ENCODE peak calls at places on chromosome 20, in five cellular contexts. One of them, this sample, is unnamed.

GRCh38 chr20:53122853-53123252 is 150.7 kb downstream of the TSHZ2 start:
- DNase-seq in fibroblast of the aortic adventitia: no peak
- DNase-seq in foreskin fibroblast: no peak
- DNase-seq in PC-3: no peak
- DNase-seq in bronchial epithelial cell: no peak
- DNase-seq in this sample: no peak

GRCh38 chr20:8176276-8176675 is 44.2 kb downstream of the PLCB1 start:
- DNase-seq in fibroblast of the aortic adventitia: no peak
- DNase-seq in bronchial epithelial cell: no peak
- DNase-seq in foreskin fibroblast: no peak
- DNase-seq in PC-3: no peak
- DNase-seq in this sample: no peak

GRCh38 chr20:435558-435957 is 26.8 kb downstream of the TBC1D20 start:
- DNase-seq in bronchial epithelial cell: no peak
- DNase-seq in fibroblast of the aortic adventitia: no peak
- DNase-seq in PC-3: no peak
- DNase-seq in foreskin fibroblast: no peak
- DNase-seq in this sample: no peak

GRCh38 chr20:38091447-38092216 is 58.1 kb downstream of the RPRD1B start:
- DNase-seq in fibroblast of the aortic adventitia: no peak
- DNase-seq in bronchial epithelial cell: no peak
- DNase-seq in foreskin fibroblast: no peak
- DNase-seq in PC-3: no peak
- DNase-seq in this sample: no peak

GRCh38 chr20:61621381-61621780 is 369.3 kb downstream of the CDH4 start:
- DNase-seq in bronchial epithelial cell: no peak
- DNase-seq in PC-3: no peak
- DNase-seq in fibroblast of the aortic adventitia: no peak
- DNase-seq in foreskin fibroblast: no peak
- DNase-seq in this sample: no peak

GRCh38 chr20:60812561-60812960 is 439.5 kb upstream of the CDH4 start:
- DNase-seq in bronchial epithelial cell: no peak
- DNase-seq in fibroblast of the aortic adventitia: no peak
- DNase-seq in foreskin fibroblast: no peak
- DNase-seq in PC-3: no peak
- DNase-seq in this sample: no peak

GRCh38 chr20:58246346-58246745 is 17.9 kb upstream of the ANKRD60 start:
- DNase-seq in PC-3: peak
- DNase-seq in fibroblast of the aortic adventitia: peak
- DNase-seq in foreskin fibroblast: no peak
- DNase-seq in bronchial epithelial cell: peak
- DNase-seq in this sample: no peak

GRCh38 chr20:3000852-3001523 is 42.4 kb upstream of the GNRH2 start:
- DNase-seq in bronchial epithelial cell: peak
- DNase-seq in PC-3: peak
- DNase-seq in fibroblast of the aortic adventitia: peak
- DNase-seq in foreskin fibroblast: peak
- DNase-seq in this sample: peak

GRCh38 chr20:49794336-49795124 is 18.1 kb upstream of the SLC9A8 start:
- DNase-seq in fibroblast of the aortic adventitia: no peak
- DNase-seq in bronchial epithelial cell: peak
- DNase-seq in foreskin fibroblast: no peak
- DNase-seq in PC-3: no peak
- DNase-seq in this sample: no peak

GRCh38 chr20:4656491-4656890 is 65.2 kb upstream of the PRND start:
- DNase-seq in bronchial epithelial cell: no peak
- DNase-seq in fibroblast of the aortic adventitia: peak
- DNase-seq in foreskin fibroblast: no peak
- DNase-seq in PC-3: no peak
- DNase-seq in this sample: no peak

GRCh38 chr20:62019144-62019805 is 46.4 kb downstream of the TAF4 start:
- DNase-seq in foreskin fibroblast: no peak
- DNase-seq in fibroblast of the aortic adventitia: no peak
- DNase-seq in PC-3: no peak
- DNase-seq in bronchial epithelial cell: no peak
- DNase-seq in this sample: no peak

GRCh38 chr20:2093200-2093781 is 8.3 kb upstream of the STK35 start:
- DNase-seq in foreskin fibroblast: no peak
- DNase-seq in bronchial epithelial cell: peak
- DNase-seq in fibroblast of the aortic adventitia: no peak
- DNase-seq in PC-3: peak
- DNase-seq in this sample: no peak

GRCh38 chr20:31517373-31517772 is 3.1 kb downstream of the HM13 start:
- DNase-seq in bronchial epithelial cell: peak
- DNase-seq in PC-3: peak
- DNase-seq in fibroblast of the aortic adventitia: peak
- DNase-seq in foreskin fibroblast: peak
- DNase-seq in this sample: peak

GRCh38 chr20:37494796-37495195 is 26.3 kb upstream of the NNAT start:
- DNase-seq in bronchial epithelial cell: no peak
- DNase-seq in PC-3: no peak
- DNase-seq in foreskin fibroblast: no peak
- DNase-seq in fibroblast of the aortic adventitia: no peak
- DNase-seq in this sample: no peak

GRCh38 chr20:56155625-56156024 is 92.9 kb upstream of the MC3R start:
- DNase-seq in fibroblast of the aortic adventitia: no peak
- DNase-seq in PC-3: no peak
- DNase-seq in foreskin fibroblast: no peak
- DNase-seq in bronchial epithelial cell: no peak
- DNase-seq in this sample: no peak

GRCh38 chr20:58712116-58712822 is 19.7 kb downstream of the NPEPL1 start:
- DNase-seq in fibroblast of the aortic adventitia: no peak
- DNase-seq in foreskin fibroblast: no peak
- DNase-seq in PC-3: no peak
- DNase-seq in bronchial epithelial cell: no peak
- DNase-seq in this sample: no peak

GRCh38 chr20:35226775-35227681 is 538 bp downstream of the MMP24 start:
- DNase-seq in bronchial epithelial cell: peak
- DNase-seq in PC-3: peak
- DNase-seq in foreskin fibroblast: no peak
- DNase-seq in fibroblast of the aortic adventitia: peak
- DNase-seq in this sample: no peak

GRCh38 chr20:38601216-38602184 is at the start of gene ARHGAP40:
- DNase-seq in foreskin fibroblast: no peak
- DNase-seq in bronchial epithelial cell: peak
- DNase-seq in fibroblast of the aortic adventitia: no peak
- DNase-seq in PC-3: no peak
- DNase-seq in this sample: no peak

GRCh38 chr20:16049478-16050093 is 523.7 kb downstream of the KIF16B start:
- DNase-seq in bronchial epithelial cell: no peak
- DNase-seq in fibroblast of the aortic adventitia: no peak
- DNase-seq in PC-3: no peak
- DNase-seq in foreskin fibroblast: no peak
- DNase-seq in this sample: no peak

GRCh38 chr20:49701313-49701731 is 12.4 kb downstream of the B4GALT5 start:
- DNase-seq in fibroblast of the aortic adventitia: peak
- DNase-seq in bronchial epithelial cell: peak
- DNase-seq in foreskin fibroblast: peak
- DNase-seq in PC-3: peak
- DNase-seq in this sample: no peak

GRCh38 chr20:48878849-48879248 is 42.7 kb upstream of the ARFGEF2 start:
- DNase-seq in bronchial epithelial cell: no peak
- DNase-seq in PC-3: no peak
- DNase-seq in foreskin fibroblast: no peak
- DNase-seq in fibroblast of the aortic adventitia: no peak
- DNase-seq in this sample: no peak

GRCh38 chr20:25058051-25058796 is at the start of gene ACSS1:
- DNase-seq in foreskin fibroblast: peak
- DNase-seq in fibroblast of the aortic adventitia: peak
- DNase-seq in PC-3: peak
- DNase-seq in bronchial epithelial cell: no peak
- DNase-seq in this sample: no peak
- H3K4me3 ChIP-seq in foreskin fibroblast: peak
- H3K4me3 ChIP-seq in fibroblast of the aortic adventitia: peak
- H3K4me3 ChIP-seq in PC-3: peak
- H3K4me3 ChIP-seq in bronchial epithelial cell: peak
- H3K4me3 ChIP-seq in this sample: peak

GRCh38 chr20:23029324-23029723 is 5.8 kb upstream of the SSTR4 start:
- DNase-seq in foreskin fibroblast: no peak
- DNase-seq in fibroblast of the aortic adventitia: no peak
- DNase-seq in PC-3: no peak
- DNase-seq in bronchial epithelial cell: no peak
- DNase-seq in this sample: no peak

GRCh38 chr20:23032679-23033078 is 2.4 kb upstream of the SSTR4 start:
- DNase-seq in foreskin fibroblast: no peak
- DNase-seq in fibroblast of the aortic adventitia: no peak
- DNase-seq in PC-3: no peak
- DNase-seq in bronchial epithelial cell: no peak
- DNase-seq in this sample: no peak

GRCh38 chr20:23033918-23034317 is 1.2 kb upstream of the SSTR4 start:
- DNase-seq in PC-3: no peak
- DNase-seq in foreskin fibroblast: no peak
- DNase-seq in fibroblast of the aortic adventitia: no peak
- DNase-seq in bronchial epithelial cell: no peak
- DNase-seq in this sample: no peak

GRCh38 chr20:23031346-23031745 is 3.8 kb upstream of the SSTR4 start:
- DNase-seq in bronchial epithelial cell: no peak
- DNase-seq in foreskin fibroblast: no peak
- DNase-seq in fibroblast of the aortic adventitia: no peak
- DNase-seq in PC-3: no peak
- DNase-seq in this sample: no peak

GRCh38 chr20:23032056-23032455 is 3.1 kb upstream of the SSTR4 start:
- DNase-seq in bronchial epithelial cell: no peak
- DNase-seq in foreskin fibroblast: no peak
- DNase-seq in PC-3: no peak
- DNase-seq in fibroblast of the aortic adventitia: no peak
- DNase-seq in this sample: no peak
- H3K4me3 ChIP-seq in bronchial epithelial cell: no peak
- H3K4me3 ChIP-seq in foreskin fibroblast: no peak
- H3K4me3 ChIP-seq in PC-3: no peak
- H3K4me3 ChIP-seq in fibroblast of the aortic adventitia: no peak
- H3K4me3 ChIP-seq in this sample: no peak

GRCh38 chr20:63026582-63027424 is 20.0 kb upstream of the BHLHE23 start:
- DNase-seq in PC-3: no peak
- DNase-seq in bronchial epithelial cell: no peak
- DNase-seq in foreskin fibroblast: no peak
- DNase-seq in fibroblast of the aortic adventitia: no peak
- DNase-seq in this sample: no peak
- H3K4me3 ChIP-seq in PC-3: no peak
- H3K4me3 ChIP-seq in bronchial epithelial cell: no peak
- H3K4me3 ChIP-seq in foreskin fibroblast: no peak
- H3K4me3 ChIP-seq in fibroblast of the aortic adventitia: no peak
- H3K4me3 ChIP-seq in this sample: no peak

GRCh38 chr20:19917110-19917509 is 100.1 kb upstream of the NAA20 start:
- DNase-seq in fibroblast of the aortic adventitia: no peak
- DNase-seq in foreskin fibroblast: no peak
- DNase-seq in bronchial epithelial cell: no peak
- DNase-seq in PC-3: no peak
- DNase-seq in this sample: no peak
- H3K4me3 ChIP-seq in fibroblast of the aortic adventitia: no peak
- H3K4me3 ChIP-seq in foreskin fibroblast: no peak
- H3K4me3 ChIP-seq in bronchial epithelial cell: no peak
- H3K4me3 ChIP-seq in PC-3: no peak
- H3K4me3 ChIP-seq in this sample: no peak

DNA sequence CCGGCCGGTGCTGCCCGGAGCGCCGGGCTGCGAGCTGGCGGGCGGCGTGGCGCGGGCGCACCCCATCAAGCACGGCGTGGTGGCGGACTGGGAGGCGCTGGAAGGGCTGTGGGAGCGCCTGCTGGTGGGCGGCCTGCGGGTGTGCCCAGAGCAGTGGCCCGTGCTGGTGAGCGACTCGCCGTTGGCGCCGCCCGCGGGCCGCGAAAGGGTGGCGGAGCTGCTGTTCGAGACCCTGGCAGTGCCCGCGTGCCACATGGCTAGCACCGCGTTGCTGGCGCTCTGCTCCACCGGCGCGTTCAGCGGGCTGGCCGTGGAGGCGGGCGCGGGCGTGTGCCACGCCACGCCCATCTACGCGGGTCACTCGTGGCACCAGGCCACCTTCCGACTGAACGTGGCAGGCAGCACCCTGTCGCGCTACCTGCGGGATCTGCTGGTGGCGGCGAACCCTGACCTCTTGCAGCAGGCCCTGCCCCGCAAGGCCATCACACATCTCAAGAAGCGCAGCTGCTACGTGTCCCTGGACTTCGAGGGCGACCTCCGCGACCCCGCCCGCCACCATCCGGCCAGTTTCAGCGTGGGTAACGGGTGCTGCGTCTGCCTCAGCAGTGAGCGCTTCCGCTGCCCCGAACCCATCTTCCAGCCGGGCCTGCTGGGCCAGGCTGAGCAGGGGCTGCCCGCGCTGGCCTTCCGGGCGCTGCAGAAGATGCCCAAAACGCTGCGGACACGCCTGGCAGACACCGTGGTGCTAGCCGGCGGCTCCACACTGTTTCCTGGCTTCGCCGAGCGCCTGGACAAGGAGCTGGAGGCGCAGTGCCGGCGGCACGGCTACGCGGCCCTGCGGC is 723 bp downstream of the ACTL10 start:
- DNase-seq in bronchial epithelial cell: peak
- DNase-seq in PC-3: peak
- DNase-seq in fibroblast of the aortic adventitia: peak
- DNase-seq in foreskin fibroblast: peak
- DNase-seq in this sample: no peak
- H3K4me3 ChIP-seq in bronchial epithelial cell: peak
- H3K4me3 ChIP-seq in PC-3: peak
- H3K4me3 ChIP-seq in fibroblast of the aortic adventitia: peak
- H3K4me3 ChIP-seq in foreskin fibroblast: peak
- H3K4me3 ChIP-seq in this sample: peak

GRCh38 chr20:44810061-44810390 is 320 bp downstream of the RIMS4 start:
- DNase-seq in foreskin fibroblast: no peak
- DNase-seq in fibroblast of the aortic adventitia: no peak
- DNase-seq in PC-3: no peak
- DNase-seq in bronchial epithelial cell: no peak
- DNase-seq in this sample: no peak
- H3K4me3 ChIP-seq in foreskin fibroblast: no peak
- H3K4me3 ChIP-seq in fibroblast of the aortic adventitia: no peak
- H3K4me3 ChIP-seq in PC-3: no peak
- H3K4me3 ChIP-seq in bronchial epithelial cell: no peak
- H3K4me3 ChIP-seq in this sample: no peak

GRCh38 chr20:9515761-9516657 is 1.6 kb downstream of the LAMP5 start:
- DNase-seq in fibroblast of the aortic adventitia: peak
- DNase-seq in PC-3: peak
- DNase-seq in foreskin fibroblast: no peak
- DNase-seq in bronchial epithelial cell: peak
- DNase-seq in this sample: no peak
- H3K4me3 ChIP-seq in fibroblast of the aortic adventitia: no peak
- H3K4me3 ChIP-seq in PC-3: no peak
- H3K4me3 ChIP-seq in foreskin fibroblast: no peak
- H3K4me3 ChIP-seq in bronchial epithelial cell: no peak
- H3K4me3 ChIP-seq in this sample: no peak

This sample was measured in retinal pigment epithelial cell.